ENCODE peak calls at places on chromosomes 1 and 21, in six cellular contexts. One of them, this sample, is unnamed.

GRCh38 chr1:164756741-164757140 is 197.8 kb downstream of the PBX1 start:
- DNase-seq in H4: no peak
- DNase-seq in NCI-H1930: no peak
- DNase-seq in uterus: no peak
- DNase-seq in AML-193: no peak
- DNase-seq in activated CD4-positive, alpha-beta T cell treated with anti-CD3 and anti-CD28 coated beads, Interleukin-2, amount 50 U/mL, for 48 hours: no peak
- DNase-seq in this sample: no peak

GRCh38 chr1:149966405-149966804 is 29.7 kb upstream of the MTMR11 start:
- DNase-seq in H4: no peak
- DNase-seq in NCI-H1930: no peak
- DNase-seq in uterus: no peak
- DNase-seq in AML-193: no peak
- DNase-seq in activated CD4-positive, alpha-beta T cell treated with anti-CD3 and anti-CD28 coated beads, Interleukin-2, amount 50 U/mL, for 48 hours: no peak
- DNase-seq in this sample: no peak

GRCh38 chr1:64403331-64403730 is 66.6 kb upstream of the CACHD1 start:
- DNase-seq in H4: no peak
- DNase-seq in NCI-H1930: no peak
- DNase-seq in uterus: no peak
- DNase-seq in AML-193: no peak
- DNase-seq in activated CD4-positive, alpha-beta T cell treated with anti-CD3 and anti-CD28 coated beads, Interleukin-2, amount 50 U/mL, for 48 hours: no peak
- DNase-seq in this sample: no peak

GRCh38 chr1:172279951-172280350 is 140.5 kb upstream of the C1orf105 start:
- DNase-seq in H4: no peak
- DNase-seq in NCI-H1930: no peak
- DNase-seq in uterus: no peak
- DNase-seq in AML-193: no peak
- DNase-seq in activated CD4-positive, alpha-beta T cell treated with anti-CD3 and anti-CD28 coated beads, Interleukin-2, amount 50 U/mL, for 48 hours: no peak
- DNase-seq in this sample: no peak

GRCh38 chr1:40384413-40384762 is 10.9 kb downstream of the SMAP2 start:
- DNase-seq in H4: no peak
- DNase-seq in NCI-H1930: no peak
- DNase-seq in uterus: no peak
- DNase-seq in AML-193: no peak
- DNase-seq in activated CD4-positive, alpha-beta T cell treated with anti-CD3 and anti-CD28 coated beads, Interleukin-2, amount 50 U/mL, for 48 hours: no peak
- DNase-seq in this sample: no peak

GRCh38 chr1:53319296-53320101 is 8.4 kb downstream of the LRP8 start:
- DNase-seq in H4: no peak
- DNase-seq in NCI-H1930: no peak
- DNase-seq in uterus: no peak
- DNase-seq in AML-193: no peak
- DNase-seq in activated CD4-positive, alpha-beta T cell treated with anti-CD3 and anti-CD28 coated beads, Interleukin-2, amount 50 U/mL, for 48 hours: no peak
- DNase-seq in this sample: no peak

GRCh38 chr1:12095822-12096263 is 32.7 kb downstream of the TNFRSF8 start:
- DNase-seq in H4: peak; percentile 56
- DNase-seq in NCI-H1930: no peak
- DNase-seq in uterus: no peak
- DNase-seq in AML-193: no peak
- DNase-seq in activated CD4-positive, alpha-beta T cell treated with anti-CD3 and anti-CD28 coated beads, Interleukin-2, amount 50 U/mL, for 48 hours: no peak
- DNase-seq in this sample: no peak

GRCh38 chr1:113103048-113103447 is 30.1 kb downstream of the LRIG2 start:
- DNase-seq in H4: no peak
- DNase-seq in NCI-H1930: no peak
- DNase-seq in uterus: no peak
- DNase-seq in AML-193: no peak
- DNase-seq in activated CD4-positive, alpha-beta T cell treated with anti-CD3 and anti-CD28 coated beads, Interleukin-2, amount 50 U/mL, for 48 hours: no peak
- DNase-seq in this sample: no peak

GRCh38 chr1:187009320-187009719 is 180.6 kb downstream of the PLA2G4A start:
- DNase-seq in H4: no peak
- DNase-seq in NCI-H1930: no peak
- DNase-seq in uterus: no peak
- DNase-seq in AML-193: no peak
- DNase-seq in activated CD4-positive, alpha-beta T cell treated with anti-CD3 and anti-CD28 coated beads, Interleukin-2, amount 50 U/mL, for 48 hours: no peak
- DNase-seq in this sample: no peak

GRCh38 chr21:45724345-45724961 is 80.9 kb downstream of the PCBP3 start:
- DNase-seq in H4: no peak
- DNase-seq in NCI-H1930: no peak
- DNase-seq in uterus: no peak
- DNase-seq in AML-193: no peak
- DNase-seq in activated CD4-positive, alpha-beta T cell treated with anti-CD3 and anti-CD28 coated beads, Interleukin-2, amount 50 U/mL, for 48 hours: no peak
- DNase-seq in this sample: no peak

GRCh38 chr1:5165747-5166146 is 511.3 kb downstream of the AJAP1 start:
- DNase-seq in H4: no peak
- DNase-seq in NCI-H1930: no peak
- DNase-seq in uterus: no peak
- DNase-seq in AML-193: no peak
- DNase-seq in activated CD4-positive, alpha-beta T cell treated with anti-CD3 and anti-CD28 coated beads, Interleukin-2, amount 50 U/mL, for 48 hours: no peak
- DNase-seq in this sample: no peak

GRCh38 chr1:92754000-92754787 is 30.7 kb downstream of the EVI5 start:
- DNase-seq in H4: peak; percentile 14
- DNase-seq in NCI-H1930: no peak
- DNase-seq in uterus: no peak
- DNase-seq in AML-193: no peak
- DNase-seq in activated CD4-positive, alpha-beta T cell treated with anti-CD3 and anti-CD28 coated beads, Interleukin-2, amount 50 U/mL, for 48 hours: no peak
- DNase-seq in this sample: no peak

GRCh38 chr1:27218736-27219135 is 15.7 kb upstream of the WDTC1 start:
- DNase-seq in H4: no peak
- DNase-seq in NCI-H1930: no peak
- DNase-seq in uterus: no peak
- DNase-seq in AML-193: no peak
- DNase-seq in activated CD4-positive, alpha-beta T cell treated with anti-CD3 and anti-CD28 coated beads, Interleukin-2, amount 50 U/mL, for 48 hours: no peak
- DNase-seq in this sample: no peak

GRCh38 chr1:199983531-199983930 is 44.0 kb upstream of the NR5A2 start:
- DNase-seq in H4: no peak
- DNase-seq in NCI-H1930: no peak
- DNase-seq in uterus: no peak
- DNase-seq in AML-193: no peak
- DNase-seq in activated CD4-positive, alpha-beta T cell treated with anti-CD3 and anti-CD28 coated beads, Interleukin-2, amount 50 U/mL, for 48 hours: no peak
- DNase-seq in this sample: no peak

GRCh38 chr1:31712625-31713024 is 8.8 kb upstream of the COL16A1 start:
- DNase-seq in H4: peak; percentile 59
- DNase-seq in NCI-H1930: no peak
- DNase-seq in uterus: peak; percentile 86
- DNase-seq in AML-193: no peak
- DNase-seq in activated CD4-positive, alpha-beta T cell treated with anti-CD3 and anti-CD28 coated beads, Interleukin-2, amount 50 U/mL, for 48 hours: no peak
- DNase-seq in this sample: no peak

GRCh38 chr1:46757256-46757955 is 38.5 kb upstream of the EFCAB14 start:
- DNase-seq in H4: no peak
- DNase-seq in NCI-H1930: peak; percentile 7
- DNase-seq in uterus: no peak
- DNase-seq in AML-193: no peak
- DNase-seq in activated CD4-positive, alpha-beta T cell treated with anti-CD3 and anti-CD28 coated beads, Interleukin-2, amount 50 U/mL, for 48 hours: no peak
- DNase-seq in this sample: peak; percentile 16

GRCh38 chr1:153544453-153545066 is 1.0 kb downstream of the S100A4 start:
- DNase-seq in H4: no peak
- DNase-seq in NCI-H1930: no peak
- DNase-seq in uterus: no peak
- DNase-seq in AML-193: no peak
- DNase-seq in activated CD4-positive, alpha-beta T cell treated with anti-CD3 and anti-CD28 coated beads, Interleukin-2, amount 50 U/mL, for 48 hours: no peak
- DNase-seq in this sample: no peak

GRCh38 chr21:14725219-14725618 is 179.1 kb upstream of the SAMSN1 start:
- DNase-seq in H4: no peak
- DNase-seq in NCI-H1930: no peak
- DNase-seq in uterus: no peak
- DNase-seq in AML-193: no peak
- DNase-seq in activated CD4-positive, alpha-beta T cell treated with anti-CD3 and anti-CD28 coated beads, Interleukin-2, amount 50 U/mL, for 48 hours: no peak
- DNase-seq in this sample: no peak

GRCh38 chr1:91916811-91917460 is 31.0 kb upstream of the TGFBR3 start:
- DNase-seq in H4: no peak
- DNase-seq in NCI-H1930: no peak
- DNase-seq in uterus: no peak
- DNase-seq in AML-193: no peak
- DNase-seq in activated CD4-positive, alpha-beta T cell treated with anti-CD3 and anti-CD28 coated beads, Interleukin-2, amount 50 U/mL, for 48 hours: no peak
- DNase-seq in this sample: no peak

GRCh38 chr21:17679002-17679600 is 66.4 kb upstream of the BTG3 start:
- DNase-seq in H4: peak; percentile 83
- DNase-seq in NCI-H1930: peak; percentile 18
- DNase-seq in uterus: no peak
- DNase-seq in AML-193: peak; percentile 69
- DNase-seq in activated CD4-positive, alpha-beta T cell treated with anti-CD3 and anti-CD28 coated beads, Interleukin-2, amount 50 U/mL, for 48 hours: no peak
- DNase-seq in this sample: peak; percentile 52

GRCh38 chr1:152902676-152903075 is 5.7 kb upstream of the IVL start:
- DNase-seq in H4: no peak
- DNase-seq in NCI-H1930: no peak
- DNase-seq in uterus: no peak
- DNase-seq in AML-193: no peak
- DNase-seq in activated CD4-positive, alpha-beta T cell treated with anti-CD3 and anti-CD28 coated beads, Interleukin-2, amount 50 U/mL, for 48 hours: no peak
- DNase-seq in this sample: no peak

GRCh38 chr1:96756789-96757188 is 35.2 kb downstream of the PTBP2 start:
- DNase-seq in H4: no peak
- DNase-seq in NCI-H1930: no peak
- DNase-seq in uterus: no peak
- DNase-seq in AML-193: no peak
- DNase-seq in activated CD4-positive, alpha-beta T cell treated with anti-CD3 and anti-CD28 coated beads, Interleukin-2, amount 50 U/mL, for 48 hours: no peak
- DNase-seq in this sample: no peak